ENCODE peak calls at places on chromosomes 3 and 15, in five cellular contexts. U, Y, K, P and J are unnamed samples.

GRCh38 chr3:19885468-19885867 is 48.5 kb downstream of the EFHB start:
- DNase-seq in Y (peak), P (peak), U (no peak), K (no peak), J (peak)

GRCh38 chr3:50123394-50124361 is 31.4 kb upstream of the SEMA3F start:
- DNase-seq in K (no peak), U (no peak), P (no peak), Y (no peak), J (no peak)

GRCh38 chr15:43361313-43361903 is 9.4 kb downstream of the ZSCAN29 start:
- DNase-seq in K (no peak), Y (no peak), U (no peak), P (no peak), J (no peak)

GRCh38 chr3:105564546-105565288 is 198.0 kb downstream of the ALCAM start:
- DNase-seq in K (no peak), U (peak), Y (no peak), P (no peak), J (no peak)

GRCh38 chr3:38361496-38361895 is 14.9 kb downstream of the XYLB start:
- DNase-seq in P (no peak), Y (no peak), K (no peak), U (no peak), J (no peak)

GRCh38 chr3:264394-265156 is 68.0 kb downstream of the CHL1 start:
- DNase-seq in K (no peak), Y (no peak), P (no peak), U (no peak), J (no peak)

GRCh38 chr3:14906355-14906960 is 40.9 kb upstream of the NR2C2 start:
- DNase-seq in P (no peak), K (no peak), Y (no peak), U (no peak), J (no peak)

GRCh38 chr3:121951291-121951690 is 57.1 kb downstream of the SLC15A2 start:
- DNase-seq in K (no peak), U (no peak), Y (no peak), P (no peak), J (no peak)

GRCh38 chr15:91737419-91737818 is 116.1 kb upstream of the SLCO3A1 start:
- DNase-seq in U (no peak), P (no peak), K (no peak), Y (no peak), J (no peak)

GRCh38 chr3:9153763-9154601 is 95.5 kb downstream of the SRGAP3 start:
- DNase-seq in Y (no peak), U (no peak), K (no peak), P (no peak), J (no peak)

GRCh38 chr3:31815631-31816440 is 165.2 kb downstream of the OSBPL10 start:
- DNase-seq in U (no peak), P (no peak), Y (no peak), K (no peak), J (peak)

GRCh38 chr15:94417464-94418293 is 186.3 kb downstream of the MCTP2 start:
- DNase-seq in Y (no peak), U (no peak), P (no peak), K (no peak), J (no peak)

GRCh38 chr3:72976182-72976825 is 20.3 kb upstream of the PPP4R2 start:
- DNase-seq in P (no peak), Y (no peak), U (no peak), K (no peak), J (no peak)

GRCh38 chr3:179330438-179330837 is 7.6 kb downstream of the ZNF639 start:
- DNase-seq in K (no peak), Y (no peak), U (no peak), P (no peak), J (no peak)

GRCh38 chr15:55750706-55751105 is 7.8 kb upstream of the PRTG start:
- DNase-seq in Y (no peak), K (no peak), P (no peak), U (no peak), J (no peak)

GRCh38 chr3:129087138-129087702 is 26.6 kb downstream of the GP9 start:
- DNase-seq in Y (peak), U (no peak), K (no peak), P (no peak), J (no peak)

GRCh38 chr15:78804391-78804792 is 6.9 kb downstream of the ADAMTS7 start:
- DNase-seq in P (no peak), K (no peak), U (no peak), Y (no peak), J (no peak)

GRCh38 chr3:150434263-150434662 is 26.2 kb downstream of the TSC22D2 start:
- DNase-seq in Y (no peak), K (no peak), P (no peak), U (no peak), J (no peak)

GRCh38 chr3:178090899-178091298 is 445.3 kb upstream of the KCNMB2 start:
- DNase-seq in U (no peak), P (no peak), K (no peak), Y (no peak), J (no peak)

GRCh38 chr3:178085817-178086123 is 450.5 kb upstream of the KCNMB2 start:
- DNase-seq in U (no peak), K (no peak), P (no peak), Y (no peak), J (no peak)

GRCh38 chr3:178087376-178087775 is 448.9 kb upstream of the KCNMB2 start:
- DNase-seq in Y (no peak), U (no peak), K (no peak), P (no peak), J (no peak)

GRCh38 chr3:178086419-178086818 is 449.8 kb upstream of the KCNMB2 start:
- DNase-seq in P (no peak), U (no peak), K (no peak), Y (no peak), J (no peak)

GRCh38 chr3:178088930-178089329 is 447.3 kb upstream of the KCNMB2 start:
- DNase-seq in K (no peak), U (no peak), Y (no peak), P (no peak), J (no peak)
- TF ChIP-seq CTCF in K (no peak), U (no peak), Y (no peak), P (no peak), J (no peak)

DNA sequence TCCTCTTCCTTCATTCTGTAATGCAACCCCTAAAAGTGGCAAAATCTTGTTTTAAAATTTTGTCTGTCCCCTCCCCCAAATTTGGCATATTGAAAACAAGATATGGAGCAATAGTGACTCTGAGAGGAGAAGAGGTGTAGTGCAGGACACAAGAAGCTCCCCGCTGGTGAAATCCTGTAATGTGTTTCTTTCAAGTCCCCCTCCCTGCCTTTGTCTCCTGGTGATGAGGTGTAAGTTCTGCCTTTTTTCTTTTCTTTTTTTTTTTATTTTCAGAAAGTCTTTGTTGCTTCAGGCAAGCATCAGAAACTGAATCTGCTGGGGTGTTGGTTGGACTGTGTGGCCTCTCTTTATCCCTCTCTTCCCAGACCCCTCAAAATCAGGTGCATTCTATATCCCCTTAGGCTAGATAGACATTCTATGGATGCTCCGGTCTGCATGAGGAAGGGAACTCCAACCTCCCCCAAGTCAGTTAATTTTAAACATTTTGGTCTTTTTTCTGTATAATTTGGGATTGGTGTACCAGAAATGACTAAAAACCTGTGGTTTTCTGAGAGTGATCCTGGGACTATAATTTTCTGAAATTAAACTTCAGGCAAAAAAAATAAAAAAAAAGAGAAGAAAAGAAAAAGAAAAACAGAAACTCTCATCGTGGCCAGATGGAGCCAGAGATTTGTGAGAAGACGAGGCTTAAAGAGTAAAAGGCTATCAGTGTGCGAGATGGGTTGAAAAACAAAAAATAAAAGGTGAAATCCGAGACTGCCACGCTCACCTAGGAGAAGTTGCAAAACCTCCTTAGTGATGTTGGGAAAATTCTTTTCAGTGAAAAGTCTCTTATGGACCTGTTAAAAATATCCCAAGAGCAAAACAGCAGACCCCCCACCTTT is 21.4 kb downstream of the ACKR2 start:
- DNase-seq in P (no peak), U (no peak), K (no peak), Y (no peak), J (no peak)
- TF ChIP-seq CTCF in P (no peak), U (peak), K (peak), Y (peak), J (no peak)

GRCh38 chr15:96701443-96701842 is 370.9 kb downstream of the NR2F2 start:
- DNase-seq in P (no peak), K (no peak), Y (no peak), U (no peak), J (no peak)
- TF ChIP-seq CTCF in P (no peak), K (no peak), Y (no peak), U (no peak), J (no peak)

GRCh38 chr3:60431599-60431958 is 819.7 kb downstream of the FHIT start:
- DNase-seq in U (no peak), K (no peak), P (peak), Y (peak), J (no peak)
- TF ChIP-seq CTCF in U (no peak), K (peak), P (no peak), Y (peak), J (no peak)

GRCh38 chr15:82103500-82103899 is 57.7 kb upstream of the MEX3B start:
- DNase-seq in Y (no peak), U (no peak), K (no peak), P (no peak), J (no peak)
- TF ChIP-seq CTCF in Y (peak), U (no peak), K (peak), P (no peak), J (no peak)

DNA sequence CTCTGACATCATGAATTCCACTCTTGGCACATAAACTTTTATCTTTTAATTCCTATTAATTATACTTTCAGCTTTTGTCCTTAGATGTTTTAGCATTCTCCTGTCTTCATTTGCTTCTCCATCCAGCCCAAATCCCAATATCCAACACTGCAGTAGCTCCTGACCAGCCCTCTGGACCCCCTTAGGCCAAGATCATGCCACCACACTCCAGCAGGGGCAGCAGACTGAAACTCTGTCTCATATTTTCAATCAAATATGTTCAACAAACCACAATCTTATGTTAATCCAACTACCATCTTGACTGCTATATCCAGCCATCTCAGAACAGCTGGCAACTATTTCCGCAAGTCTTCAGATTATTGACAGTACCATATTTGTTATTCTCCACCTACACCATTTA is 315.8 kb upstream of the ROBO2 start:
- DNase-seq in Y (no peak), K (no peak), P (no peak), U (no peak), J (no peak)
- TF ChIP-seq CTCF in Y (peak), K (no peak), P (no peak), U (no peak), J (no peak)

GRCh38 chr3:146504546-146505197 is 35.3 kb upstream of the PLSCR2 start:
- DNase-seq in K (no peak), U (no peak), Y (peak), P (no peak), J (no peak)

GRCh38 chr3:146507331-146508120 is 36.9 kb downstream of the PLSCR1 start:
- DNase-seq in Y (no peak), P (no peak), K (no peak), U (no peak), J (no peak)

GRCh38 chr3:146502887-146503458 is 33.6 kb upstream of the PLSCR2 start:
- DNase-seq in U (no peak), K (no peak), P (no peak), Y (no peak), J (no peak)

GRCh38 chr3:146503459-146504202 is 34.3 kb upstream of the PLSCR2 start:
- DNase-seq in K (peak), Y (peak), U (peak), P (no peak), J (peak)

GRCh38 chr3:146505496-146505895 is 36.1 kb upstream of the PLSCR2 start:
- DNase-seq in U (no peak), Y (no peak), P (no peak), K (no peak), J (no peak)
- TF ChIP-seq CTCF in U (no peak), Y (no peak), P (no peak), K (no peak), J (no peak)

DNA sequence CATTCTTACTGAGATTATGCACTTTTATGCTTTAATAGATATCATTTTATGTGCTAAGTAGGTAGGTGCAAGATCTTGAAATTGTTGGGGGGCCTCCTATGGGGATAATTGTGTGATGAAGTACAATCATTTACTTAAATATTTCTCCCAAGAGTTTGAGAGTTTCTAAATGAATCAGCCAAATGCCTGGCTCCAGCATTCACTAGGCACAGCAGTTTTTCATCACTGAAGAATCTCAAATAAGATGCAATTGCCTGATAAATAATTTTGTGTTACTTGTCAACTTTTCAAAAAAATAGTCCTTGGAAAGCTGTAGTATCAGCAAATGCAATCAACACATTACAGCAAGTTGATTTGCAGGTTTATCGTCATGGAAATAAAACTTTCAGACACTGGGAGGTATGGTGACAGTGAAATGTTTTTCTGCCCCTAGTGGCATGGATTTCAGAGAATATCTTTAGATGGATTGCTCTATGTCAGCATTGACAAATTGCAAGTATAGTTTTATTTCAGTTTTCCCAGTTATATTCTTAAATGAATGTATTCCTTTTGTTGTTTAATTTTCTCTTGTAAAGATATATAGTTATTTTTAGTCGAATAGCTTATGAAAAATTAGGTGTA is 167.1 kb downstream of the NEK11 start:
- DNase-seq in U (no peak), P (no peak), Y (no peak), K (no peak), J (no peak)
- TF ChIP-seq CTCF in U (no peak), P (no peak), Y (no peak), K (no peak), J (no peak)